ENCODE peak calls at places on chromosomes 12 and 14, in eight cellular contexts. B is KBM-7; V is HL-60; E is stimulated activated CD4-positive, alpha-beta T cell treated with anti-CD3 and anti-CD28 coated beads, TNF-alpha, amount 100 ng/mL, for 4 hours; I is T1000; G is left lung; N is NB4; P is cardiac fibroblast. S is an unnamed sample.

GRCh38 chr12:116171549-116171948 is 105.9 kb downstream of the MED13L start:
- DNase-seq in B (no peak), N (no peak), P (peak; percentile 55), E (no peak), G (no peak), V (no peak), I (no peak), S (no peak)

GRCh38 chr14:100904307-100905019 is 941 bp upstream of the RTL1 start:
- DNase-seq in P (no peak), G (peak; percentile 29), I (no peak), E (no peak), N (peak; percentile 15), V (no peak), B (peak; percentile 21), S (no peak)

GRCh38 chr14:85439696-85440328 is 90.1 kb upstream of the FLRT2 start:
- DNase-seq in N (no peak), B (no peak), E (no peak), P (peak; percentile 50), I (no peak), G (no peak), V (no peak), S (no peak)

GRCh38 chr12:109512608-109513007 is 35.2 kb downstream of the UBE3B start:
- DNase-seq in G (no peak), P (no peak), V (no peak), I (no peak), N (no peak), E (no peak), B (no peak), S (no peak)

GRCh38 chr14:58455593-58456265 is 28.2 kb downstream of the KIAA0586 start:
- DNase-seq in V (no peak), N (no peak), B (no peak), G (no peak), I (peak; percentile 43), E (no peak), P (peak; percentile 18), S (no peak)

GRCh38 chr12:9851050-9851449 is 18.1 kb downstream of the CLEC2B start:
- DNase-seq in N (peak; percentile 26), E (no peak), B (no peak), P (no peak), V (no peak), I (no peak), G (no peak), S (no peak)

GRCh38 chr14:70904376-70904775 is 2.9 kb upstream of the PCNX1 start:
- DNase-seq in N (no peak), V (no peak), E (no peak), B (no peak), G (no peak), I (no peak), P (no peak), S (no peak)

GRCh38 chr14:104424406-104425072 is 155.0 kb upstream of the C14orf180 start:
- DNase-seq in B (no peak), I (no peak), V (no peak), E (no peak), G (no peak), N (no peak), P (no peak), S (no peak)

GRCh38 chr12:6328945-6329692 is 12.8 kb downstream of the TNFRSF1A start:
- DNase-seq in N (no peak), I (no peak), G (no peak), E (no peak), B (no peak), P (no peak), V (no peak), S (no peak)